ENCODE peak calls at places on chromosomes 2 and 18, in nine cellular contexts. One of them, this sample, is unnamed.

GRCh38 chr2:101794141-101794540 is 96.6 kb downstream of the MAP4K4 start:
- DNase-seq in activated CD8-positive, alpha-beta memory T cell treated with anti-CD3 and anti-CD28 coated beads, Interleukin-2, amount 50 U/mL, for 48 hours: no peak
- DNase-seq in HEK293T: no peak
- DNase-seq in amniotic stem cell: no peak
- DNase-seq in activated CD4-positive, alpha-beta T cell treated with anti-CD3 and anti-CD28 coated beads, Interleukin-2, amount 10 ng/mL, durations not matched to agents 7 days and 5 days: no peak
- DNase-seq in nephron progenitor cell: no peak
- DNase-seq in NCI-H1092: no peak
- DNase-seq in 8988T: no peak
- DNase-seq in pancreas: no peak
- DNase-seq in this sample: no peak

GRCh38 chr2:175854149-175854548 is 147.9 kb downstream of the LNPK start:
- DNase-seq in nephron progenitor cell: no peak
- DNase-seq in activated CD8-positive, alpha-beta memory T cell treated with anti-CD3 and anti-CD28 coated beads, Interleukin-2, amount 50 U/mL, for 48 hours: no peak
- DNase-seq in amniotic stem cell: no peak
- DNase-seq in activated CD4-positive, alpha-beta T cell treated with anti-CD3 and anti-CD28 coated beads, Interleukin-2, amount 10 ng/mL, durations not matched to agents 7 days and 5 days: no peak
- DNase-seq in pancreas: no peak
- DNase-seq in 8988T: no peak
- DNase-seq in NCI-H1092: peak; percentile 23
- DNase-seq in HEK293T: no peak
- DNase-seq in this sample: no peak

GRCh38 chr18:62721837-62722795 is 6.8 kb downstream of the PHLPP1 start:
- DNase-seq in NCI-H1092: no peak
- DNase-seq in pancreas: no peak
- DNase-seq in nephron progenitor cell: no peak
- DNase-seq in 8988T: no peak
- DNase-seq in activated CD4-positive, alpha-beta T cell treated with anti-CD3 and anti-CD28 coated beads, Interleukin-2, amount 10 ng/mL, durations not matched to agents 7 days and 5 days: no peak
- DNase-seq in amniotic stem cell: no peak
- DNase-seq in activated CD8-positive, alpha-beta memory T cell treated with anti-CD3 and anti-CD28 coated beads, Interleukin-2, amount 50 U/mL, for 48 hours: no peak
- DNase-seq in HEK293T: no peak
- DNase-seq in this sample: no peak

GRCh38 chr2:96907405-96908041 is 37.6 kb upstream of the SEMA4C start:
- DNase-seq in 8988T: no peak
- DNase-seq in HEK293T: no peak
- DNase-seq in NCI-H1092: peak; percentile 44
- DNase-seq in activated CD4-positive, alpha-beta T cell treated with anti-CD3 and anti-CD28 coated beads, Interleukin-2, amount 10 ng/mL, durations not matched to agents 7 days and 5 days: no peak
- DNase-seq in activated CD8-positive, alpha-beta memory T cell treated with anti-CD3 and anti-CD28 coated beads, Interleukin-2, amount 50 U/mL, for 48 hours: no peak
- DNase-seq in nephron progenitor cell: peak; percentile 64
- DNase-seq in amniotic stem cell: no peak
- DNase-seq in pancreas: no peak
- DNase-seq in this sample: no peak

GRCh38 chr2:62116983-62117382 is 78.9 kb upstream of the B3GNT2 start:
- DNase-seq in HEK293T: no peak
- DNase-seq in activated CD8-positive, alpha-beta memory T cell treated with anti-CD3 and anti-CD28 coated beads, Interleukin-2, amount 50 U/mL, for 48 hours: no peak
- DNase-seq in NCI-H1092: no peak
- DNase-seq in amniotic stem cell: no peak
- DNase-seq in activated CD4-positive, alpha-beta T cell treated with anti-CD3 and anti-CD28 coated beads, Interleukin-2, amount 10 ng/mL, durations not matched to agents 7 days and 5 days: no peak
- DNase-seq in pancreas: no peak
- DNase-seq in 8988T: no peak
- DNase-seq in nephron progenitor cell: no peak
- DNase-seq in this sample: no peak

GRCh38 chr2:48715956-48716355 is 39.6 kb downstream of the LHCGR start:
- DNase-seq in activated CD8-positive, alpha-beta memory T cell treated with anti-CD3 and anti-CD28 coated beads, Interleukin-2, amount 50 U/mL, for 48 hours: no peak
- DNase-seq in 8988T: no peak
- DNase-seq in nephron progenitor cell: no peak
- DNase-seq in pancreas: no peak
- DNase-seq in activated CD4-positive, alpha-beta T cell treated with anti-CD3 and anti-CD28 coated beads, Interleukin-2, amount 10 ng/mL, durations not matched to agents 7 days and 5 days: no peak
- DNase-seq in HEK293T: no peak
- DNase-seq in NCI-H1092: no peak
- DNase-seq in amniotic stem cell: no peak
- DNase-seq in this sample: no peak

GRCh38 chr2:219418570-219419189 is 503 bp downstream of the DES start:
- DNase-seq in NCI-H1092: no peak
- DNase-seq in pancreas: no peak
- DNase-seq in HEK293T: no peak
- DNase-seq in activated CD4-positive, alpha-beta T cell treated with anti-CD3 and anti-CD28 coated beads, Interleukin-2, amount 10 ng/mL, durations not matched to agents 7 days and 5 days: no peak
- DNase-seq in activated CD8-positive, alpha-beta memory T cell treated with anti-CD3 and anti-CD28 coated beads, Interleukin-2, amount 50 U/mL, for 48 hours: no peak
- DNase-seq in nephron progenitor cell: peak; percentile 40
- DNase-seq in 8988T: no peak
- DNase-seq in amniotic stem cell: no peak
- DNase-seq in this sample: no peak

GRCh38 chr2:182920631-182921056 is 54.2 kb upstream of the FRZB start:
- DNase-seq in activated CD8-positive, alpha-beta memory T cell treated with anti-CD3 and anti-CD28 coated beads, Interleukin-2, amount 50 U/mL, for 48 hours: no peak
- DNase-seq in activated CD4-positive, alpha-beta T cell treated with anti-CD3 and anti-CD28 coated beads, Interleukin-2, amount 10 ng/mL, durations not matched to agents 7 days and 5 days: no peak
- DNase-seq in amniotic stem cell: no peak
- DNase-seq in 8988T: no peak
- DNase-seq in pancreas: no peak
- DNase-seq in HEK293T: no peak
- DNase-seq in nephron progenitor cell: no peak
- DNase-seq in NCI-H1092: no peak
- DNase-seq in this sample: no peak

GRCh38 chr2:25856377-25856776 is 21.9 kb downstream of the ASXL2 start:
- DNase-seq in pancreas: no peak
- DNase-seq in amniotic stem cell: no peak
- DNase-seq in activated CD4-positive, alpha-beta T cell treated with anti-CD3 and anti-CD28 coated beads, Interleukin-2, amount 10 ng/mL, durations not matched to agents 7 days and 5 days: no peak
- DNase-seq in HEK293T: no peak
- DNase-seq in nephron progenitor cell: no peak
- DNase-seq in NCI-H1092: no peak
- DNase-seq in activated CD8-positive, alpha-beta memory T cell treated with anti-CD3 and anti-CD28 coated beads, Interleukin-2, amount 50 U/mL, for 48 hours: no peak
- DNase-seq in 8988T: no peak
- DNase-seq in this sample: no peak

GRCh38 chr2:60641866-60642788 is 88.7 kb upstream of the BCL11A start:
- DNase-seq in activated CD4-positive, alpha-beta T cell treated with anti-CD3 and anti-CD28 coated beads, Interleukin-2, amount 10 ng/mL, durations not matched to agents 7 days and 5 days: peak; percentile 35
- DNase-seq in NCI-H1092: no peak
- DNase-seq in amniotic stem cell: peak; percentile 33
- DNase-seq in HEK293T: peak; percentile 53
- DNase-seq in pancreas: peak; percentile 21
- DNase-seq in nephron progenitor cell: peak; percentile 47
- DNase-seq in 8988T: peak; percentile 21
- DNase-seq in activated CD8-positive, alpha-beta memory T cell treated with anti-CD3 and anti-CD28 coated beads, Interleukin-2, amount 50 U/mL, for 48 hours: no peak
- DNase-seq in this sample: no peak

GRCh38 chr2:195836002-195836401 is 179.0 kb downstream of the SLC39A10 start:
- DNase-seq in 8988T: no peak
- DNase-seq in activated CD4-positive, alpha-beta T cell treated with anti-CD3 and anti-CD28 coated beads, Interleukin-2, amount 10 ng/mL, durations not matched to agents 7 days and 5 days: no peak
- DNase-seq in amniotic stem cell: no peak
- DNase-seq in pancreas: no peak
- DNase-seq in HEK293T: no peak
- DNase-seq in activated CD8-positive, alpha-beta memory T cell treated with anti-CD3 and anti-CD28 coated beads, Interleukin-2, amount 50 U/mL, for 48 hours: no peak
- DNase-seq in nephron progenitor cell: no peak
- DNase-seq in NCI-H1092: no peak
- DNase-seq in this sample: no peak

GRCh38 chr2:235827585-235827992 is 333.7 kb downstream of the AGAP1 start:
- DNase-seq in activated CD4-positive, alpha-beta T cell treated with anti-CD3 and anti-CD28 coated beads, Interleukin-2, amount 10 ng/mL, durations not matched to agents 7 days and 5 days: no peak
- DNase-seq in nephron progenitor cell: peak; percentile 49
- DNase-seq in activated CD8-positive, alpha-beta memory T cell treated with anti-CD3 and anti-CD28 coated beads, Interleukin-2, amount 50 U/mL, for 48 hours: no peak
- DNase-seq in pancreas: no peak
- DNase-seq in NCI-H1092: no peak
- DNase-seq in amniotic stem cell: peak; percentile 31
- DNase-seq in 8988T: peak; percentile 59
- DNase-seq in HEK293T: no peak
- DNase-seq in this sample: peak; percentile 27

GRCh38 chr2:199973703-199974102 is 18.3 kb downstream of the MAIP1 start:
- DNase-seq in HEK293T: peak; percentile 37
- DNase-seq in 8988T: no peak
- DNase-seq in NCI-H1092: no peak
- DNase-seq in pancreas: no peak
- DNase-seq in activated CD4-positive, alpha-beta T cell treated with anti-CD3 and anti-CD28 coated beads, Interleukin-2, amount 10 ng/mL, durations not matched to agents 7 days and 5 days: no peak
- DNase-seq in nephron progenitor cell: no peak
- DNase-seq in activated CD8-positive, alpha-beta memory T cell treated with anti-CD3 and anti-CD28 coated beads, Interleukin-2, amount 50 U/mL, for 48 hours: no peak
- DNase-seq in amniotic stem cell: no peak
- DNase-seq in this sample: no peak

GRCh38 chr18:45728341-45729010 is 4.5 kb downstream of the SLC14A1 start:
- DNase-seq in pancreas: no peak
- DNase-seq in nephron progenitor cell: no peak
- DNase-seq in activated CD8-positive, alpha-beta memory T cell treated with anti-CD3 and anti-CD28 coated beads, Interleukin-2, amount 50 U/mL, for 48 hours: no peak
- DNase-seq in activated CD4-positive, alpha-beta T cell treated with anti-CD3 and anti-CD28 coated beads, Interleukin-2, amount 10 ng/mL, durations not matched to agents 7 days and 5 days: no peak
- DNase-seq in HEK293T: no peak
- DNase-seq in 8988T: no peak
- DNase-seq in NCI-H1092: no peak
- DNase-seq in amniotic stem cell: no peak
- DNase-seq in this sample: no peak

GRCh38 chr2:69188174-69188900 is 175.4 kb downstream of the ANTXR1 start:
- DNase-seq in activated CD4-positive, alpha-beta T cell treated with anti-CD3 and anti-CD28 coated beads, Interleukin-2, amount 10 ng/mL, durations not matched to agents 7 days and 5 days: no peak
- DNase-seq in nephron progenitor cell: no peak
- DNase-seq in HEK293T: no peak
- DNase-seq in amniotic stem cell: no peak
- DNase-seq in NCI-H1092: no peak
- DNase-seq in pancreas: no peak
- DNase-seq in activated CD8-positive, alpha-beta memory T cell treated with anti-CD3 and anti-CD28 coated beads, Interleukin-2, amount 50 U/mL, for 48 hours: no peak
- DNase-seq in 8988T: no peak
- DNase-seq in this sample: no peak

GRCh38 chr2:159968282-159968900 is 94.0 kb downstream of the PLA2R1 start:
- DNase-seq in NCI-H1092: peak; percentile 14
- DNase-seq in 8988T: peak; percentile 27
- DNase-seq in pancreas: no peak
- DNase-seq in activated CD4-positive, alpha-beta T cell treated with anti-CD3 and anti-CD28 coated beads, Interleukin-2, amount 10 ng/mL, durations not matched to agents 7 days and 5 days: peak; percentile 13
- DNase-seq in HEK293T: peak; percentile 62
- DNase-seq in nephron progenitor cell: peak; percentile 13
- DNase-seq in amniotic stem cell: peak; percentile 50
- DNase-seq in activated CD8-positive, alpha-beta memory T cell treated with anti-CD3 and anti-CD28 coated beads, Interleukin-2, amount 50 U/mL, for 48 hours: no peak
- DNase-seq in this sample: no peak

GRCh38 chr2:10124538-10125045 is 2.1 kb downstream of the RRM2 start:
- DNase-seq in nephron progenitor cell: peak; percentile 37
- DNase-seq in NCI-H1092: peak; percentile 35
- DNase-seq in 8988T: no peak
- DNase-seq in activated CD4-positive, alpha-beta T cell treated with anti-CD3 and anti-CD28 coated beads, Interleukin-2, amount 10 ng/mL, durations not matched to agents 7 days and 5 days: peak; percentile 81
- DNase-seq in amniotic stem cell: peak; percentile 56
- DNase-seq in HEK293T: peak; percentile 46
- DNase-seq in activated CD8-positive, alpha-beta memory T cell treated with anti-CD3 and anti-CD28 coated beads, Interleukin-2, amount 50 U/mL, for 48 hours: no peak
- DNase-seq in pancreas: peak; percentile 56
- DNase-seq in this sample: no peak

GRCh38 chr2:234490239-234491074 is 6.4 kb downstream of the ARL4C start:
- DNase-seq in nephron progenitor cell: no peak
- DNase-seq in activated CD4-positive, alpha-beta T cell treated with anti-CD3 and anti-CD28 coated beads, Interleukin-2, amount 10 ng/mL, durations not matched to agents 7 days and 5 days: peak; percentile 72
- DNase-seq in pancreas: no peak
- DNase-seq in HEK293T: no peak
- DNase-seq in 8988T: no peak
- DNase-seq in amniotic stem cell: no peak
- DNase-seq in NCI-H1092: no peak
- DNase-seq in activated CD8-positive, alpha-beta memory T cell treated with anti-CD3 and anti-CD28 coated beads, Interleukin-2, amount 50 U/mL, for 48 hours: no peak
- DNase-seq in this sample: no peak

GRCh38 chr2:230893338-230893737 is 28.6 kb downstream of the ITM2C start:
- DNase-seq in activated CD4-positive, alpha-beta T cell treated with anti-CD3 and anti-CD28 coated beads, Interleukin-2, amount 10 ng/mL, durations not matched to agents 7 days and 5 days: no peak
- DNase-seq in amniotic stem cell: no peak
- DNase-seq in activated CD8-positive, alpha-beta memory T cell treated with anti-CD3 and anti-CD28 coated beads, Interleukin-2, amount 50 U/mL, for 48 hours: peak; percentile 53
- DNase-seq in NCI-H1092: no peak
- DNase-seq in pancreas: no peak
- DNase-seq in 8988T: no peak
- DNase-seq in nephron progenitor cell: no peak
- DNase-seq in HEK293T: no peak
- DNase-seq in this sample: no peak

GRCh38 chr2:24893934-24894333 is 26.1 kb downstream of the ADCY3 start:
- DNase-seq in activated CD8-positive, alpha-beta memory T cell treated with anti-CD3 and anti-CD28 coated beads, Interleukin-2, amount 50 U/mL, for 48 hours: no peak
- DNase-seq in activated CD4-positive, alpha-beta T cell treated with anti-CD3 and anti-CD28 coated beads, Interleukin-2, amount 10 ng/mL, durations not matched to agents 7 days and 5 days: no peak
- DNase-seq in amniotic stem cell: no peak
- DNase-seq in NCI-H1092: no peak
- DNase-seq in nephron progenitor cell: no peak
- DNase-seq in HEK293T: no peak
- DNase-seq in 8988T: no peak
- DNase-seq in pancreas: no peak
- DNase-seq in this sample: no peak

GRCh38 chr2:207467716-207468347 is 61.9 kb upstream of the CREB1 start:
- DNase-seq in 8988T: no peak
- DNase-seq in activated CD4-positive, alpha-beta T cell treated with anti-CD3 and anti-CD28 coated beads, Interleukin-2, amount 10 ng/mL, durations not matched to agents 7 days and 5 days: no peak
- DNase-seq in pancreas: no peak
- DNase-seq in HEK293T: no peak
- DNase-seq in activated CD8-positive, alpha-beta memory T cell treated with anti-CD3 and anti-CD28 coated beads, Interleukin-2, amount 50 U/mL, for 48 hours: no peak
- DNase-seq in amniotic stem cell: no peak
- DNase-seq in NCI-H1092: no peak
- DNase-seq in nephron progenitor cell: no peak
- DNase-seq in this sample: no peak

GRCh38 chr2:10493636-10494281 is 45.6 kb upstream of the ODC1 start:
- DNase-seq in nephron progenitor cell: no peak
- DNase-seq in pancreas: peak; percentile 37
- DNase-seq in amniotic stem cell: peak; percentile 8
- DNase-seq in HEK293T: no peak
- DNase-seq in activated CD4-positive, alpha-beta T cell treated with anti-CD3 and anti-CD28 coated beads, Interleukin-2, amount 10 ng/mL, durations not matched to agents 7 days and 5 days: peak; percentile 86
- DNase-seq in NCI-H1092: peak; percentile 22
- DNase-seq in activated CD8-positive, alpha-beta memory T cell treated with anti-CD3 and anti-CD28 coated beads, Interleukin-2, amount 50 U/mL, for 48 hours: peak; percentile 86
- DNase-seq in 8988T: peak; percentile 83
- DNase-seq in this sample: peak; percentile 38

GRCh38 chr2:63055510-63056308 is 5.1 kb downstream of the OTX1 start:
- DNase-seq in activated CD8-positive, alpha-beta memory T cell treated with anti-CD3 and anti-CD28 coated beads, Interleukin-2, amount 50 U/mL, for 48 hours: peak; percentile 66
- DNase-seq in 8988T: peak; percentile 23
- DNase-seq in amniotic stem cell: no peak
- DNase-seq in nephron progenitor cell: peak; percentile 51
- DNase-seq in pancreas: no peak
- DNase-seq in NCI-H1092: no peak
- DNase-seq in activated CD4-positive, alpha-beta T cell treated with anti-CD3 and anti-CD28 coated beads, Interleukin-2, amount 10 ng/mL, durations not matched to agents 7 days and 5 days: no peak
- DNase-seq in HEK293T: no peak
- DNase-seq in this sample: no peak

GRCh38 chr2:233413529-233414272 is 59.4 kb downstream of the DGKD start:
- DNase-seq in activated CD8-positive, alpha-beta memory T cell treated with anti-CD3 and anti-CD28 coated beads, Interleukin-2, amount 50 U/mL, for 48 hours: peak; percentile 72
- DNase-seq in HEK293T: no peak
- DNase-seq in nephron progenitor cell: no peak
- DNase-seq in 8988T: peak; percentile 50
- DNase-seq in amniotic stem cell: peak; percentile 82
- DNase-seq in activated CD4-positive, alpha-beta T cell treated with anti-CD3 and anti-CD28 coated beads, Interleukin-2, amount 10 ng/mL, durations not matched to agents 7 days and 5 days: no peak
- DNase-seq in pancreas: no peak
- DNase-seq in NCI-H1092: peak; percentile 60
- DNase-seq in this sample: no peak

GRCh38 chr2:210318891-210319290 is 3.9 kb upstream of the MYL1 start:
- DNase-seq in HEK293T: no peak
- DNase-seq in NCI-H1092: no peak
- DNase-seq in nephron progenitor cell: no peak
- DNase-seq in pancreas: no peak
- DNase-seq in activated CD4-positive, alpha-beta T cell treated with anti-CD3 and anti-CD28 coated beads, Interleukin-2, amount 10 ng/mL, durations not matched to agents 7 days and 5 days: no peak
- DNase-seq in 8988T: no peak
- DNase-seq in amniotic stem cell: no peak
- DNase-seq in activated CD8-positive, alpha-beta memory T cell treated with anti-CD3 and anti-CD28 coated beads, Interleukin-2, amount 50 U/mL, for 48 hours: no peak
- DNase-seq in this sample: no peak

GRCh38 chr2:216328347-216328746 is 43.9 kb downstream of the MARCHF4 start:
- DNase-seq in HEK293T: no peak
- DNase-seq in nephron progenitor cell: no peak
- DNase-seq in amniotic stem cell: no peak
- DNase-seq in pancreas: no peak
- DNase-seq in 8988T: no peak
- DNase-seq in activated CD8-positive, alpha-beta memory T cell treated with anti-CD3 and anti-CD28 coated beads, Interleukin-2, amount 50 U/mL, for 48 hours: no peak
- DNase-seq in NCI-H1092: no peak
- DNase-seq in activated CD4-positive, alpha-beta T cell treated with anti-CD3 and anti-CD28 coated beads, Interleukin-2, amount 10 ng/mL, durations not matched to agents 7 days and 5 days: peak; percentile 24
- DNase-seq in this sample: no peak

GRCh38 chr2:31937741-31938140 is 73.1 kb downstream of the MEMO1 start:
- DNase-seq in amniotic stem cell: peak; percentile 2
- DNase-seq in nephron progenitor cell: no peak
- DNase-seq in activated CD8-positive, alpha-beta memory T cell treated with anti-CD3 and anti-CD28 coated beads, Interleukin-2, amount 50 U/mL, for 48 hours: no peak
- DNase-seq in NCI-H1092: no peak
- DNase-seq in pancreas: no peak
- DNase-seq in HEK293T: no peak
- DNase-seq in 8988T: no peak
- DNase-seq in activated CD4-positive, alpha-beta T cell treated with anti-CD3 and anti-CD28 coated beads, Interleukin-2, amount 10 ng/mL, durations not matched to agents 7 days and 5 days: no peak
- DNase-seq in this sample: no peak

GRCh38 chr2:112493858-112494648 is 12.1 kb downstream of the TTL start:
- DNase-seq in 8988T: no peak
- DNase-seq in NCI-H1092: no peak
- DNase-seq in amniotic stem cell: no peak
- DNase-seq in nephron progenitor cell: no peak
- DNase-seq in pancreas: no peak
- DNase-seq in activated CD8-positive, alpha-beta memory T cell treated with anti-CD3 and anti-CD28 coated beads, Interleukin-2, amount 50 U/mL, for 48 hours: no peak
- DNase-seq in activated CD4-positive, alpha-beta T cell treated with anti-CD3 and anti-CD28 coated beads, Interleukin-2, amount 10 ng/mL, durations not matched to agents 7 days and 5 days: no peak
- DNase-seq in HEK293T: no peak
- DNase-seq in this sample: no peak

GRCh38 chr2:20076757-20077156 is 25.3 kb upstream of the LAPTM4A start:
- DNase-seq in 8988T: no peak
- DNase-seq in pancreas: no peak
- DNase-seq in activated CD8-positive, alpha-beta memory T cell treated with anti-CD3 and anti-CD28 coated beads, Interleukin-2, amount 50 U/mL, for 48 hours: no peak
- DNase-seq in nephron progenitor cell: no peak
- DNase-seq in amniotic stem cell: no peak
- DNase-seq in HEK293T: no peak
- DNase-seq in activated CD4-positive, alpha-beta T cell treated with anti-CD3 and anti-CD28 coated beads, Interleukin-2, amount 10 ng/mL, durations not matched to agents 7 days and 5 days: no peak
- DNase-seq in NCI-H1092: no peak
- DNase-seq in this sample: no peak

GRCh38 chr2:230614040-230614439 is 98.6 kb upstream of the CAB39 start:
- DNase-seq in HEK293T: no peak
- DNase-seq in NCI-H1092: no peak
- DNase-seq in activated CD4-positive, alpha-beta T cell treated with anti-CD3 and anti-CD28 coated beads, Interleukin-2, amount 10 ng/mL, durations not matched to agents 7 days and 5 days: no peak
- DNase-seq in nephron progenitor cell: no peak
- DNase-seq in amniotic stem cell: no peak
- DNase-seq in activated CD8-positive, alpha-beta memory T cell treated with anti-CD3 and anti-CD28 coated beads, Interleukin-2, amount 50 U/mL, for 48 hours: no peak
- DNase-seq in 8988T: no peak
- DNase-seq in pancreas: no peak
- DNase-seq in this sample: no peak

GRCh38 chr2:28257182-28257581 is 135.5 kb upstream of the FOSL2 start:
- DNase-seq in HEK293T: no peak
- DNase-seq in activated CD4-positive, alpha-beta T cell treated with anti-CD3 and anti-CD28 coated beads, Interleukin-2, amount 10 ng/mL, durations not matched to agents 7 days and 5 days: no peak
- DNase-seq in 8988T: no peak
- DNase-seq in nephron progenitor cell: no peak
- DNase-seq in pancreas: no peak
- DNase-seq in amniotic stem cell: no peak
- DNase-seq in NCI-H1092: no peak
- DNase-seq in activated CD8-positive, alpha-beta memory T cell treated with anti-CD3 and anti-CD28 coated beads, Interleukin-2, amount 50 U/mL, for 48 hours: no peak
- DNase-seq in this sample: no peak

This sample was measured in left lobe of liver.